ENCODE peak calls at places on chromosomes 3 and 15, in six cellular contexts. W is tibial artery, P is GM12864, S is IMR-90, U is AG04450, G is ovary. I is an unnamed sample.

GRCh38 chr3:81472600-81473362 is 288.7 kb downstream of the GBE1 start:
- DNase-seq in S (no peak), G (no peak), P (no peak), W (no peak), U (no peak), I (no peak)

GRCh38 chr3:64120876-64121275 is 97.6 kb upstream of the PSMD6 start:
- DNase-seq in G (no peak), P (no peak), W (no peak), U (no peak), S (no peak), I (no peak)

GRCh38 chr3:24296441-24297205 is 198.0 kb downstream of the THRB start:
- DNase-seq in S (peak), U (no peak), W (no peak), P (no peak), G (no peak), I (peak)

GRCh38 chr3:63950698-63951097 is 38.5 kb upstream of the SCAANT1 start:
- DNase-seq in P (no peak), S (no peak), U (no peak), G (no peak), W (no peak), I (no peak)

GRCh38 chr3:73658227-73658626 is 33.5 kb upstream of the PDZRN3 start:
- DNase-seq in S (no peak), W (no peak), U (no peak), G (no peak), P (no peak), I (no peak)

GRCh38 chr15:80559320-80559693 is 135.8 kb upstream of the ABHD17C start:
- DNase-seq in G (no peak), S (no peak), P (no peak), W (no peak), U (no peak), I (no peak)

GRCh38 chr3:38140326-38141172 is 2.1 kb downstream of the MYD88 start:
- DNase-seq in U (no peak), W (peak), S (no peak), P (no peak), G (no peak), I (no peak)

GRCh38 chr3:56133423-56133822 is 334.8 kb downstream of the ERC2 start:
- DNase-seq in W (no peak), S (peak), G (no peak), U (no peak), P (no peak), I (peak)

GRCh38 chr3:36295206-36295760 is 85.0 kb upstream of the STAC start:
- DNase-seq in G (no peak), S (no peak), U (no peak), W (no peak), P (no peak), I (no peak)

GRCh38 chr3:195150194-195151118 is 120.5 kb downstream of the XXYLT1 start:
- DNase-seq in W (peak), P (no peak), S (peak), G (peak), U (no peak), I (peak)

GRCh38 chr3:76900571-76900970 is 139.3 kb upstream of the ROBO2 start:
- DNase-seq in P (no peak), S (peak), W (no peak), U (peak), G (no peak), I (no peak)

GRCh38 chr3:134103470-134103869 is 73.7 kb upstream of the SLCO2A1 start:
- DNase-seq in G (no peak), S (no peak), U (no peak), P (no peak), W (no peak), I (peak)

GRCh38 chr15:99707481-99708270 is 25.6 kb downstream of the LYSMD4 start:
- DNase-seq in P (no peak), U (no peak), S (peak), G (no peak), W (no peak), I (peak)

GRCh38 chr3:13009946-13010315 is 63.3 kb downstream of the IQSEC1 start:
- DNase-seq in G (no peak), S (no peak), P (no peak), U (no peak), W (no peak), I (no peak)

GRCh38 chr3:169295126-169295525 is 368.4 kb downstream of the MECOM start:
- DNase-seq in S (peak), G (no peak), P (no peak), W (no peak), U (no peak), I (peak)

GRCh38 chr3:18062289-18063025 is 320.0 kb upstream of the TBC1D5 start:
- DNase-seq in W (no peak), S (peak), U (no peak), G (no peak), P (no peak), I (no peak)

GRCh38 chr15:77024273-77025065 is 29.5 kb downstream of the PSTPIP1 start:
- DNase-seq in W (peak), G (peak), P (no peak), U (no peak), S (peak), I (peak)

GRCh38 chr15:31280037-31280830 is 46.4 kb upstream of the KLF13 start:
- DNase-seq in S (no peak), W (peak), G (no peak), P (no peak), U (no peak), I (no peak)

GRCh38 chr15:68312701-68313204 is 35.2 kb downstream of the FEM1B start:
- DNase-seq in P (no peak), S (peak), W (peak), G (peak), U (no peak), I (no peak)

GRCh38 chr15:97874139-97874538 is 86.4 kb upstream of the ARRDC4 start:
- DNase-seq in P (no peak), S (no peak), U (no peak), G (no peak), W (no peak), I (no peak)

GRCh38 chr15:97881568-97881967 is 78.9 kb upstream of the ARRDC4 start:
- DNase-seq in S (no peak), W (no peak), P (no peak), U (no peak), G (no peak), I (no peak)

GRCh38 chr15:97870771-97871170 is 89.7 kb upstream of the ARRDC4 start:
- DNase-seq in P (no peak), W (no peak), U (no peak), S (no peak), G (no peak), I (no peak)

GRCh38 chr15:97875025-97875512 is 85.4 kb upstream of the ARRDC4 start:
- DNase-seq in S (no peak), W (no peak), G (no peak), U (no peak), P (no peak), I (no peak)

GRCh38 chr15:97875513-97876285 is 84.8 kb upstream of the ARRDC4 start:
- DNase-seq in S (no peak), P (no peak), W (no peak), G (no peak), U (no peak), I (no peak)
- H3K4me3 ChIP-seq in S (no peak), P (no peak), W (no peak), G (no peak), U (no peak), I (peak)

DNA sequence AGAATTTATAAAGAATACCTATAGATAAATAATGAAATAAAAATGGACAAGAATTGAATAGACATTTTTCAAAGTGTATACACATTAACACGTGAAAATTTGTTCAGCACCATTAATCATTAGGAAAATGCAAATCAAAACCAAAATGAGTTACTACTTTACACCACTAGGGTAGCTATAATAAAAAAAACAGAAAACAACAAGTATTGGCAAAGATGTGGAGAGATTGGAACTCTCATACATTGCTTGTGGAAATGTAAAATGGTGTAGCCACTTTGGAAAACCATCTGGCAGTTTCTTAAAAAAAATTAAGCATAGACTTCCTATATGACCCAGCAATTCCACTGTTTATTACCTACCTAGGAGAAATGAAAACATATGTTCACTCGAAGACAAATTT is 172.8 kb upstream of the P2RY1 start:
- DNase-seq in S (no peak), W (no peak), G (no peak), P (no peak), U (no peak), I (no peak)
- TF ChIP-seq CTCF in S (no peak), W (no peak), G (no peak), P (no peak), U (no peak), I (no peak)

GRCh38 chr15:38255690-38256089 is 3.1 kb downstream of the SPRED1 start:
- DNase-seq in P (no peak), G (no peak), W (no peak), U (no peak), S (no peak), I (no peak)
- H3K4me3 ChIP-seq in P (no peak), G (no peak), W (peak), U (peak), S (no peak), I (peak)

GRCh38 chr3:188792788-188793187 is 379.0 kb upstream of the TPRG1 start:
- DNase-seq in U (no peak), W (no peak), S (peak), G (no peak), P (no peak), I (no peak)
- TF ChIP-seq CTCF in U (peak), W (no peak), S (peak), G (no peak), P (peak), I (peak)

DNA sequence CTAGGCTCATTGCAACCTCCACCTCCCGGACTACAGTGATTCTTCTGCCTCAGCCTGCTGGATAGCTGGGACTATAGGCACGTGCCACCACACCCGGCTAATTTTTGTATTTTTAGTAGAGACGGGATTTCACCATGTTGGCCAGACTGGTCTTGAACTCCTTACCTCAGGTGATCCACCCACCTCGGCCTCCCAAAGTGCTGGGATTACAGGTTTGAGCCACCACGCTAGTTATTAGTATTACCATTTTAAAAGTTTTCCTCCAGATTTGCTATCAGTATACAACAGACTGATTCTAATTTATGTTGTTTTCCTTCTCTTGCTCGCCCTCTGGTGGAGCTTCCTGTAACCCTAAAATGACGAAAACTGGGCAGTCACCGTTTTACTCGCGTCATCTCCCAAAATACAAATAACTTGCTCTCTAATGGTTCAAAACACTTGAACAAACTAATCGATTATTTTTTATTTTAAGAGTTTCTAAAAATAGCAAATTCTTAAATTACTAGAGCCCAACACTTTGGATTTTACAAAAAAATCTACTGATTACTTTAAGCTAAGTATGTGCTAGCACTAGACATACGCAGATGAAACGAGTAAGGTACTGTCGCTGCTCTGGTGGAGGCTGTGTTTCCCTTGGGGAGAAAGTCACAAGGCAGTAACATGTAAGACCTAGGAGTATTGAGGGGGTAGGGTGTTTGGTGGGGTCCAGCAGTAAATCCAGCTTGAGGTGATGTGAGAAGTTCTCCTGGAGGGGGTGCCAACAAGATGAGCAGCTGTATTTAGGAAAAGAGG is 203.3 kb downstream of the MBNL1 start:
- DNase-seq in W (peak), S (peak), G (peak), P (peak), U (no peak), I (peak)
- H3K4me3 ChIP-seq in W (peak), S (no peak), G (no peak), P (peak), U (no peak), I (peak)

DNA sequence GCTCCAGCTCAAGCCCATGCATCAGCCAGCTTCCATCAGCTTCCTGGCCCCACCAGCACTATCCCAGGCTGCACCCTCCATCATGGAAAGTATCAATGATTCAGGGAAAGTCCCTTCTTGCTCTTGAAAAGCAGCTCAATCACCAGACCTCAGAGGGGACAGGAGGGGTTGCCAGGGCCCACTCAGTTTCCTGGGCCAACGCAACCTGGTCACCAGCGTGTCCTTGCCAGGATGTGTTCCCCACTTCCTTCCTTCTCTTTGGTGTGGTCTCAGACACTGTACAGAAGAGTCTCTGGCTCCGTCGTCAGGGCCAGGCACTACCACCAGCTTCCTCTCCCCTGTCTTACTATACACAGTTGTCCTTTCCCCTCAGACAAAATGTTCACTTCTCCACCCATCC is 3.0 kb downstream of the HDC start:
- DNase-seq in U (no peak), P (no peak), G (no peak), S (no peak), W (no peak), I (no peak)
- TF ChIP-seq CTCF in U (no peak), P (no peak), G (no peak), S (no peak), W (no peak), I (no peak)

DNA sequence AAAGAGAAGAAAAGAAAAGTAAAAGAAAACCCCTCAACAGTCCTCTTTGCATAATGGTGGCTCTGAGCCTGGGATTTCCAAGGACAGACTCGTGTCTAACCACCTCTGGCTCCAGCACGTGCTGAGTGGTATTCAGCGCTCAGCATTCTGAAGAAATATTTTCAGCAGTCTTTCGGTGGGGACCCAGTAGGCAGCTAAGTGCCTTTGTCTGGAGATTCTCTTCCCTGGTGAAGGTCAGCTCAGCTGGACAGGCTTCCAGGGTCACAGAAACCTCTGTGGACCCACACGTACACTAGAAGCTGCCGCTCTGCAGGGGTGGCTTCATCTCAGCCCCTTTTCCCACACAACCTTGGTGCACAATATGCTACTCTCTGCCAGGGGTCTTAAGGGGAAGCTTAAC is 36.0 kb downstream of the CCDC32 start:
- DNase-seq in U (no peak), S (no peak), G (no peak), W (no peak), P (no peak), I (no peak)
- H3K4me3 ChIP-seq in U (no peak), S (no peak), G (no peak), W (no peak), P (no peak), I (no peak)

DNA sequence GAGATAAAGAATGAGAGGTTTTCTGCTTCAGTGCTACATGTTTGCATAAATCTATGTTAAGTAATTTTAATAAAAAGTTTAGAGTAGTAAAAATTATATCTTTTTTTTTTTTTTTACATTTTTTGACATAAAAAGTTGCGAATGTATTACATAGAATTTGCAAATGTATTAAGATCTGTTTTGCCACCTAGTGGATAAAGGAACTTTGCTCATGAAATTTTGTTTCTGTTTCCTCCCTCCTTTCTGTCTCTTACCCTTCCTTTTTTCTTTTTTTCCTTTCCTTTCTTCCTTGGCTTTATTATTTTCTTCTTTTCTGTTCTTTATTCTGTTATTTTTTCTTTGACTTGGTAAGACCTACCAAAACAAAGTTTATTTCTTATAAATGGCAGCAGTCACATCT is 58.5 kb upstream of the UTS2B start:
- DNase-seq in U (no peak), P (no peak), S (no peak), W (no peak), G (no peak), I (no peak)
- TF ChIP-seq CTCF in U (peak), P (no peak), S (peak), W (peak), G (no peak), I (peak)

DNA sequence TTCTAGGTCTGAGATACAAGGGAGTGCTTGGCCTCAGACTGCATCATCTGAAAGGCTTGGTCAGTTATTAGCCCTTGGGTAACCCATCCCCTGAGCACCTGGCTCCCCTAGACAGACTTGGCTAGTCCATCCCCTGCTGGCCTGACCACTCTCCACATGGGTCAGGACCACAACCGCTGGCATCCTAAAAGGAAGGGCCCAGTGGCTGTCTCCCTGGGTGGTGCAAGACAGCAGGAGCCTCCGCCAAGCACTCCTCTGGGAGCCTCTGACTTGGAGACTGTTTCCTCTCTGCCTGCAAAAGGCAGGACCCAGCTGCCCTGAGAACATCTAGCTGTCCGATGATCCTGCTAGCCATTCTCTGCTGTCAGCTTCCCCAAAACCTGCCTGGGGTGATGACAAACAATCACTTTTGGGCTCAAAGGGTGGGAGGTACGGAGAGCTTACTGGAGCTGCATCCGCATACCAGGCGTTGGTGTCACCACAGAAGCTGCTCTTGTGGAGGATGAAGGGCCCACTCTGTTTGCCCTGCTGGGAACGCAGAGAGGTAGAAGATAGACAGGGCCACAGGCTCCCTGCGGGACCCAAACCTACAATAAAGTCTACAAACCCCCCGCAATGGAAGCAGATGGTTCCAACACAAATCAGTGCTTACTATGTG is 107.9 kb upstream of the PRR20G start:
- DNase-seq in G (no peak), S (no peak), U (no peak), W (peak), P (no peak), I (no peak)
- H3K4me3 ChIP-seq in G (no peak), S (no peak), U (no peak), W (no peak), P (no peak), I (no peak)

I was measured in fibroblast of villous mesenchyme.